ENCODE peak calls at places on chromosomes 13 and 19, in seven cellular contexts. O is K562, N is SK-N-SH, E is HepG2, Y is GM12878, S is H1, W is GM12892. I is an unnamed sample.
A peak's percentile ranks its signal among the peaks of the same experiment; 100 is the strongest.

GRCh38 chr19:51830263-51830662 is 35.3 kb downstream of the FPR3 start:
- DNase-seq in O (no peak), N (no peak), E (no peak), Y (no peak), S (no peak), W (no peak), I (no peak)

GRCh38 chr13:43472344-43472743 is 314.4 kb downstream of the ENOX1 start:
- DNase-seq in O (no peak), N (no peak), E (no peak), Y (no peak), S (no peak), W (no peak), I (no peak)

GRCh38 chr19:56273563-56274117 is 1.1 kb downstream of the EDDM13 start:
- DNase-seq in O (no peak), N (no peak), E (no peak), Y (no peak), S (no peak), W (no peak), I (no peak)

GRCh38 chr13:26062853-26063444 is 11.1 kb upstream of the SHISA2 start:
- DNase-seq in O (no peak), N (peak; percentile 47), E (peak; percentile 59), Y (no peak), S (no peak), W (no peak), I (no peak)

GRCh38 chr13:75373988-75374387 is 108.0 kb downstream of the TBC1D4 start:
- DNase-seq in O (no peak), N (no peak), E (no peak), Y (no peak), S (no peak), W (no peak), I (no peak)

GRCh38 chr13:107091386-107091785 is 523.4 kb upstream of the ARGLU1 start:
- DNase-seq in O (no peak), N (no peak), E (no peak), Y (no peak), S (no peak), W (no peak), I (no peak)

GRCh38 chr13:64074989-64075474 is 2659.4 kb upstream of the PCDH20 start:
- DNase-seq in O (no peak), N (no peak), E (peak; percentile 7), Y (no peak), S (no peak), W (no peak), I (no peak)

GRCh38 chr19:38849746-38850230 is at the start of gene HNRNPL:
- DNase-seq in O (peak; percentile 93), N (peak; percentile 96), E (no peak), Y (no peak), S (no peak), W (peak; percentile 91), I (peak; percentile 84)

GRCh38 chr19:39166571-39167391 is 30.0 kb upstream of the NCCRP1 start:
- DNase-seq in O (no peak), N (peak; percentile 92), E (peak; percentile 49), Y (no peak), S (no peak), W (no peak), I (no peak)

GRCh38 chr13:99034333-99035085 is 56.6 kb upstream of the DOCK9 start:
- DNase-seq in O (no peak), N (no peak), E (no peak), Y (no peak), S (no peak), W (no peak), I (no peak)

GRCh38 chr19:58366576-58367430 is 4.3 kb upstream of the ZNF497 start:
- DNase-seq in O (no peak), N (peak; percentile 31), E (no peak), Y (no peak), S (no peak), W (no peak), I (no peak)

GRCh38 chr19:18795540-18795939 is 4.4 kb upstream of the COMP start:
- DNase-seq in O (no peak), N (peak; percentile 82), E (no peak), Y (no peak), S (no peak), W (peak; percentile 35), I (no peak)

GRCh38 chr19:33690461-33691427 is 69.0 kb downstream of the CHST8 start:
- DNase-seq in O (no peak), N (peak; percentile 39), E (no peak), Y (no peak), S (no peak), W (no peak), I (no peak)

GRCh38 chr13:96684472-96684871 is 309.8 kb downstream of the OXGR1 start:
- DNase-seq in O (no peak), N (no peak), E (no peak), Y (no peak), S (no peak), W (no peak), I (no peak)

DNA sequence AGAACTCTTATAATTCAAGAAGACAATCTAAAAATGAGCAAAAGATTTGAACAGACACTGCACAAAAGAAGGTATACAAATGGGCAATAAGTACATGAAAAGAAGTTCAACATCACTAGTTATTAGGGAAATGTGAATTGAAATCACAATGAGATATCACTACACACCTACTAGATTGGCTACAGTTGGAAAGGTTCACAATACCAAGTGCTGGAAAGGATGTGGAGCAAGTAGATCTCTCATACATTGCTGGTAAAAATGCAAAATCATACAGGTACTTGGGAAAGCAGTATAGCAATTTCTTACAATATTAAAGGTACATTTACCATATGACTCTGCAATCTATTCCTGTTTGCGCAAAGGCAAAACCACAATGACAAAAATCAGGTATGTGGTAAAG is 145.7 kb downstream of the LHFPL6 start:
- DNase-seq in O (no peak), N (no peak), E (no peak), Y (no peak), S (no peak), W (no peak), I (no peak)
- TF ChIP-seq TAF1 in O (no peak), N (no peak), E (no peak), Y (no peak), S (no peak), W (no peak), I (no peak)

DNA sequence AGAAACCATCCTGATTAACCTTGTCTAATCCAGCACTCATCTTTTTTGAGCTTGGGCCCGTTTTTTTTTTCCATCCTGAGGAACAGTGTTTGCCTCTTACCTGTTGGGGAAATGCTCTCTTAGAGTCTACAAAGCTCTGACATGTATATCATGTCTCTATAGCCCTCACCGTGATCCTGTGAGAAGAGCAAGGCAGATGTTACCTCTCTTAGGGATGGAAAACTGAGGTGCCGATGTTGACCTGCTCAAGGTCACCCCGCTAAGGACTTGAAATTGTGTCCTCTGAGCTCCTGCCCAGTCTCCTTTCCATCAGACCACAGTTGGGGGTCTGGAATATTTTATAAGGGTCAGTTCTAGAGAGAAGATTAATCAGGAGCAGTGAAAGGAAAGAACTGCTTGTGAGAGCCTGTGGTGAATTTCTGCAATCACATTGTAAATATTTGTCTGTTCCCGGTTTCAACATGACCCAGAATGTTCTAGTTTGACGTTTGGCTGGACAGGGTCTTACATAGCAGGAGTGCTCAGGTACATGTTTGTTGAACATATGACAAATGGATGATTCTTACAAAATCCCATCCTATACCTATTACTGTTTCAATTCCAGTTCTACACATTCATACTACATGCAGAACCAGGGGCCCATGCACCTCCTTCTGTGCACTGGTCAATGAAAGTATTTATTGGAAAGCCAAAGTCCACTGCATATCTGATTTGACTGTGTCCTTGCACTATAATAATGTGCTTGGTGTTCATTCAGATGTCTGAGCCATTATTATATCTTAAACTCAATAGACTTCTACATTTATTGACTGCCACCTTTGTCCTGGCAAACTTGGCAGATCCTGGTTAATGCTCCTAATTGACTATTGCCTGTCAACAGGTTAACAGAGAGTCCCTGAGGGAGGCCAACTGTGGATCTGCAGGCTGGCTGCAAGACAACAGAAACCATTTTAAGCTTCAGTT is 12.1 kb downstream of the SLC25A15 start:
- DNase-seq in O (no peak), N (no peak), E (peak; percentile 73), Y (no peak), S (no peak), W (no peak), I (no peak)
- TF ChIP-seq POLR2AphosphoS5 in O (no peak), N (no peak), E (no peak), Y (no peak), S (no peak), W (no peak), I (no peak)

DNA sequence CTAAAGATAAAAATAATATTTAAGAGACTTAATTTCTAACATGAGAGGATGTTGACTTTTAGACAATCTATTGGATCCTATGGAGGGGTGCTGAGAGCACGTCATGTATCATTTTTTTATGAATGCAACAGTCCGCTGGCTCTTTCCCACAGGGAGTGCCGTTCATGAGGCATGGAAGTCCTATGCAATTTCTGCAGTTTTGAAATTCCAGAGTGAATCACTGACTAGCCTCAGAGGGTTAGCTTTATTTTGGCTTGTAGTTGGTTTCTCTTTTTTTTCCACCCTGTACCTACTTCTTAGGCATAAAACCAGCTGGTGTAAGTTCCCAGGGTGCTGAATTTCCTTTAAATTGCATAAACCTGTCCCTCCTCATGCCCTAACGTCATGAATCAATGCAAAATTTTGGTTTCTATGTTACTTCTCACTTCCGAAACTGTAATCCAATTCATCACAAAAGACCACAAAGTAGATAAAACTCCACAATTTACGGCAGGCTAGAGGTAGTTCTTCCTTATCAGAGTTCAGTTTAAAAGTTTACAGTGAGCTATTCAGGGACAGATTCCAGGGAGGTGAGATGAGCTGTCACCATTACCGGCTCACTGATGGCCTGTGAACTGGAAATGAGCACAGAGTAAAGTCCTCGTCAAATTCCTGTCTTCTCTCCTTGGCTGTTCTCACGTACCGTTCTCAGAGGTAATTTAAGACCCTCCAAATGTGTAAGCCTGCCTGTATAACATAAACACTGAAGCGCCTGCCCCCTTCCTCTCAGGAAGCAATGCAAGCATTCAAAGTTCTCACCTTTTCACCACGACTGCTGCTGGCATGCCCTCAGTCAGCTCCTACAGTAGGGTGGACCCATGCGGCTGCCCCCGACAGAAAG is 216.6 kb upstream of the SLC10A2 start:
- DNase-seq in O (no peak), N (no peak), E (no peak), Y (no peak), S (no peak), W (no peak), I (no peak)
- TF ChIP-seq TAF1 in O (no peak), N (no peak), E (no peak), Y (no peak), S (no peak), W (no peak), I (no peak)

GRCh38 chr19:46392252-46392801 is 21.0 kb downstream of the CCDC8 start:
- DNase-seq in O (no peak), N (no peak), E (no peak), Y (no peak), S (no peak), W (no peak), I (no peak)

GRCh38 chr19:46393456-46394397 is 19.6 kb downstream of the CCDC8 start:
- DNase-seq in O (peak; percentile 48), N (no peak), E (no peak), Y (no peak), S (no peak), W (no peak), I (no peak)

GRCh38 chr19:46392837-46393236 is 20.5 kb downstream of the CCDC8 start:
- DNase-seq in O (no peak), N (no peak), E (no peak), Y (no peak), S (no peak), W (no peak), I (no peak)

GRCh38 chr19:46391296-46392251 is 21.8 kb downstream of the CCDC8 start:
- DNase-seq in O (no peak), N (no peak), E (no peak), Y (no peak), S (no peak), W (no peak), I (no peak)

DNA sequence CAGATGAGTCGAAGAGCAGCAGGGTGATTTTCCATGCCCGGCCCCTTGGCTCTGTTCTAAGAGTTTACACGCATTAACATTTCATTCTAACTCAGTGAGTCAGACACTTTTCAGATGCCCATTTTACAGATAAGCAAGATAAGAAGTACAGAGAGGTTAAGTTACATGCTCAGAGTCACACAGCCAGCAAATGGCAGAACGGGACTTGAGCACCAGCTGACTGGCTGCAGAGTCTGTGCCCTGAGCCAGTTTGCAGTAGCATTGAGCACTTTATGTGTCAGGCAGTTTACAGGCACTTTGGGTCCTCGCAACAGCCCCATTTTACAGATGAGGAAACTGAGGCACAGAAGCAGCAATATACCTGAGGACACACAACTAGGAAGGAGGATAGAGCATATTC is 19.0 kb downstream of the CCDC8 start:
- DNase-seq in O (no peak), N (no peak), E (no peak), Y (no peak), S (no peak), W (no peak), I (no peak)
- TF ChIP-seq POLR2AphosphoS5 in O (no peak), N (no peak), E (no peak), Y (no peak), S (no peak), W (no peak), I (no peak)

I was measured in GM12891.